ENCODE peak calls at places on chromosomes 5 and 9, in ten cellular contexts. One of them, this sample, is unnamed.

GRCh38 chr5:6495433-6496206 is 47.0 kb downstream of the UBE2QL1 start:
- DNase-seq in AG04449: no peak
- DNase-seq in type B pancreatic cell: no peak
- DNase-seq in cardiac muscle cell: no peak
- DNase-seq in PC-9: no peak
- DNase-seq in choroid plexus epithelial cell: no peak
- DNase-seq in progenitor cell of endocrine pancreas: no peak
- DNase-seq in sigmoid colon: no peak
- DNase-seq in HCT116: no peak
- DNase-seq in AG09319: no peak
- DNase-seq in this sample: no peak

GRCh38 chr9:70746760-70747159 is 332.3 kb upstream of the KLF9 start:
- DNase-seq in AG04449: no peak
- DNase-seq in HCT116: no peak
- DNase-seq in sigmoid colon: no peak
- DNase-seq in PC-9: no peak
- DNase-seq in type B pancreatic cell: no peak
- DNase-seq in cardiac muscle cell: peak; percentile 25
- DNase-seq in AG09319: no peak
- DNase-seq in progenitor cell of endocrine pancreas: no peak
- DNase-seq in choroid plexus epithelial cell: no peak
- DNase-seq in this sample: no peak

GRCh38 chr5:59042683-59043082 is 459.8 kb downstream of the RAB3C start:
- DNase-seq in HCT116: no peak
- DNase-seq in type B pancreatic cell: no peak
- DNase-seq in AG09319: no peak
- DNase-seq in sigmoid colon: peak; percentile 85
- DNase-seq in cardiac muscle cell: no peak
- DNase-seq in choroid plexus epithelial cell: peak; percentile 75
- DNase-seq in AG04449: no peak
- DNase-seq in PC-9: no peak
- DNase-seq in progenitor cell of endocrine pancreas: no peak
- DNase-seq in this sample: no peak

GRCh38 chr5:81579525-81579924 is 171.4 kb downstream of the SSBP2 start:
- DNase-seq in PC-9: no peak
- DNase-seq in sigmoid colon: no peak
- DNase-seq in type B pancreatic cell: no peak
- DNase-seq in progenitor cell of endocrine pancreas: no peak
- DNase-seq in cardiac muscle cell: peak; percentile 64
- DNase-seq in choroid plexus epithelial cell: peak; percentile 65
- DNase-seq in HCT116: no peak
- DNase-seq in AG09319: peak; percentile 18
- DNase-seq in AG04449: no peak
- DNase-seq in this sample: no peak

GRCh38 chr9:68653141-68653595 is 51.9 kb upstream of the PIP5K1B start:
- DNase-seq in AG04449: no peak
- DNase-seq in PC-9: no peak
- DNase-seq in AG09319: no peak
- DNase-seq in progenitor cell of endocrine pancreas: no peak
- DNase-seq in HCT116: no peak
- DNase-seq in cardiac muscle cell: no peak
- DNase-seq in type B pancreatic cell: no peak
- DNase-seq in sigmoid colon: no peak
- DNase-seq in choroid plexus epithelial cell: no peak
- DNase-seq in this sample: no peak

GRCh38 chr5:132224721-132225120 is 2.9 kb downstream of the P4HA2 start:
- DNase-seq in sigmoid colon: peak; percentile 77
- DNase-seq in progenitor cell of endocrine pancreas: no peak
- DNase-seq in PC-9: no peak
- DNase-seq in cardiac muscle cell: no peak
- DNase-seq in HCT116: no peak
- DNase-seq in choroid plexus epithelial cell: peak; percentile 39
- DNase-seq in AG09319: peak; percentile 31
- DNase-seq in AG04449: no peak
- DNase-seq in type B pancreatic cell: no peak
- DNase-seq in this sample: no peak

GRCh38 chr9:135439916-135440315 is 39.7 kb upstream of the PPP1R26 start:
- DNase-seq in AG09319: no peak
- DNase-seq in progenitor cell of endocrine pancreas: no peak
- DNase-seq in cardiac muscle cell: no peak
- DNase-seq in choroid plexus epithelial cell: no peak
- DNase-seq in PC-9: no peak
- DNase-seq in sigmoid colon: no peak
- DNase-seq in AG04449: no peak
- DNase-seq in HCT116: no peak
- DNase-seq in type B pancreatic cell: no peak
- DNase-seq in this sample: no peak

GRCh38 chr9:110521211-110521610 is 58.3 kb downstream of the SVEP1 start:
- DNase-seq in choroid plexus epithelial cell: no peak
- DNase-seq in progenitor cell of endocrine pancreas: no peak
- DNase-seq in sigmoid colon: no peak
- DNase-seq in AG04449: no peak
- DNase-seq in PC-9: no peak
- DNase-seq in type B pancreatic cell: no peak
- DNase-seq in AG09319: no peak
- DNase-seq in HCT116: no peak
- DNase-seq in cardiac muscle cell: no peak
- DNase-seq in this sample: no peak

GRCh38 chr9:37801287-37801850 is 772 bp downstream of the DCAF10 start:
- DNase-seq in progenitor cell of endocrine pancreas: peak; percentile 16
- DNase-seq in type B pancreatic cell: peak; percentile 73
- DNase-seq in AG09319: no peak
- DNase-seq in choroid plexus epithelial cell: peak; percentile 21
- DNase-seq in cardiac muscle cell: peak; percentile 35
- DNase-seq in HCT116: no peak
- DNase-seq in PC-9: no peak
- DNase-seq in sigmoid colon: no peak
- DNase-seq in AG04449: no peak
- DNase-seq in this sample: no peak

GRCh38 chr9:111005711-111006482 is 32.4 kb downstream of the LPAR1 start:
- DNase-seq in choroid plexus epithelial cell: no peak
- DNase-seq in AG04449: no peak
- DNase-seq in AG09319: peak; percentile 40
- DNase-seq in progenitor cell of endocrine pancreas: no peak
- DNase-seq in PC-9: no peak
- DNase-seq in HCT116: no peak
- DNase-seq in cardiac muscle cell: peak; percentile 58
- DNase-seq in sigmoid colon: no peak
- DNase-seq in type B pancreatic cell: no peak
- DNase-seq in this sample: no peak

GRCh38 chr5:140327589-140327988 is 18.8 kb downstream of the HBEGF start:
- DNase-seq in PC-9: peak; percentile 39
- DNase-seq in sigmoid colon: no peak
- DNase-seq in AG04449: no peak
- DNase-seq in cardiac muscle cell: peak; percentile 75
- DNase-seq in progenitor cell of endocrine pancreas: no peak
- DNase-seq in type B pancreatic cell: no peak
- DNase-seq in AG09319: no peak
- DNase-seq in HCT116: no peak
- DNase-seq in choroid plexus epithelial cell: peak; percentile 72
- DNase-seq in this sample: no peak

GRCh38 chr9:17627641-17628040 is 48.8 kb downstream of the SH3GL2 start:
- DNase-seq in choroid plexus epithelial cell: no peak
- DNase-seq in AG04449: no peak
- DNase-seq in progenitor cell of endocrine pancreas: no peak
- DNase-seq in HCT116: no peak
- DNase-seq in type B pancreatic cell: no peak
- DNase-seq in AG09319: no peak
- DNase-seq in cardiac muscle cell: no peak
- DNase-seq in sigmoid colon: no peak
- DNase-seq in PC-9: no peak
- DNase-seq in this sample: no peak

GRCh38 chr9:72362680-72363139 is 2.3 kb downstream of the ZFAND5 start:
- DNase-seq in AG04449: no peak
- DNase-seq in cardiac muscle cell: peak; percentile 77
- DNase-seq in PC-9: peak; percentile 58
- DNase-seq in AG09319: no peak
- DNase-seq in sigmoid colon: peak; percentile 88
- DNase-seq in progenitor cell of endocrine pancreas: no peak
- DNase-seq in choroid plexus epithelial cell: peak; percentile 95
- DNase-seq in HCT116: no peak
- DNase-seq in type B pancreatic cell: no peak
- DNase-seq in this sample: peak; percentile 54

GRCh38 chr9:72365525-72366256 is 683 bp upstream of the ZFAND5 start:
- DNase-seq in cardiac muscle cell: peak; percentile 93
- DNase-seq in PC-9: peak; percentile 64
- DNase-seq in HCT116: no peak
- DNase-seq in choroid plexus epithelial cell: peak; percentile 95
- DNase-seq in progenitor cell of endocrine pancreas: peak; percentile 48
- DNase-seq in AG04449: no peak
- DNase-seq in AG09319: peak; percentile 79
- DNase-seq in sigmoid colon: peak; percentile 97
- DNase-seq in type B pancreatic cell: peak; percentile 75
- DNase-seq in this sample: no peak

GRCh38 chr9:72363226-72363625 is 1.8 kb downstream of the ZFAND5 start:
- DNase-seq in sigmoid colon: no peak
- DNase-seq in AG09319: no peak
- DNase-seq in PC-9: no peak
- DNase-seq in HCT116: no peak
- DNase-seq in progenitor cell of endocrine pancreas: no peak
- DNase-seq in choroid plexus epithelial cell: peak; percentile 23
- DNase-seq in AG04449: no peak
- DNase-seq in cardiac muscle cell: no peak
- DNase-seq in type B pancreatic cell: no peak
- DNase-seq in this sample: no peak

GRCh38 chr9:72363908-72364678 is 915 bp downstream of the ZFAND5 start:
- DNase-seq in choroid plexus epithelial cell: peak; percentile 69
- DNase-seq in progenitor cell of endocrine pancreas: peak; percentile 19
- DNase-seq in AG09319: no peak
- DNase-seq in HCT116: no peak
- DNase-seq in AG04449: no peak
- DNase-seq in sigmoid colon: peak; percentile 85
- DNase-seq in cardiac muscle cell: peak; percentile 68
- DNase-seq in type B pancreatic cell: peak; percentile 70
- DNase-seq in PC-9: no peak
- DNase-seq in this sample: no peak

GRCh38 chr9:72364679-72365524 is at the start of gene ZFAND5:
- DNase-seq in type B pancreatic cell: peak; percentile 94
- DNase-seq in PC-9: peak; percentile 91
- DNase-seq in choroid plexus epithelial cell: peak; percentile 99
- DNase-seq in AG04449: peak; percentile 89
- DNase-seq in cardiac muscle cell: peak; percentile 99
- DNase-seq in HCT116: peak; percentile 90
- DNase-seq in AG09319: peak; percentile 98
- DNase-seq in progenitor cell of endocrine pancreas: peak; percentile 85
- DNase-seq in sigmoid colon: peak; percentile 100
- DNase-seq in this sample: peak; percentile 53
- TF ChIP-seq CTCF in type B pancreatic cell: no peak
- TF ChIP-seq CTCF in PC-9: no peak
- TF ChIP-seq CTCF in choroid plexus epithelial cell: no peak
- TF ChIP-seq CTCF in AG04449: no peak
- TF ChIP-seq CTCF in cardiac muscle cell: peak; percentile 16
- TF ChIP-seq CTCF in HCT116: no peak
- TF ChIP-seq CTCF in AG09319: no peak
- TF ChIP-seq CTCF in progenitor cell of endocrine pancreas: peak; percentile 8
- TF ChIP-seq CTCF in sigmoid colon: no peak
- TF ChIP-seq CTCF in this sample: peak; percentile 27

GRCh38 chr9:4197548-4197947 is 102.3 kb downstream of the GLIS3 start:
- DNase-seq in choroid plexus epithelial cell: no peak
- DNase-seq in AG09319: no peak
- DNase-seq in cardiac muscle cell: no peak
- DNase-seq in PC-9: no peak
- DNase-seq in sigmoid colon: no peak
- DNase-seq in HCT116: no peak
- DNase-seq in type B pancreatic cell: no peak
- DNase-seq in progenitor cell of endocrine pancreas: no peak
- DNase-seq in AG04449: no peak
- DNase-seq in this sample: no peak
- TF ChIP-seq CTCF in choroid plexus epithelial cell: peak; percentile 58
- TF ChIP-seq CTCF in AG09319: no peak
- TF ChIP-seq CTCF in cardiac muscle cell: peak; percentile 32
- TF ChIP-seq CTCF in PC-9: peak; percentile 63
- TF ChIP-seq CTCF in sigmoid colon: peak; percentile 16
- TF ChIP-seq CTCF in HCT116: peak; percentile 78
- TF ChIP-seq CTCF in type B pancreatic cell: peak; percentile 64
- TF ChIP-seq CTCF in progenitor cell of endocrine pancreas: peak; percentile 30
- TF ChIP-seq CTCF in AG04449: no peak
- TF ChIP-seq CTCF in this sample: peak; percentile 20

GRCh38 chr9:95506692-95507455 is 9.9 kb downstream of the PTCH1 start:
- DNase-seq in progenitor cell of endocrine pancreas: no peak
- DNase-seq in PC-9: no peak
- DNase-seq in AG09319: no peak
- DNase-seq in sigmoid colon: peak; percentile 77
- DNase-seq in choroid plexus epithelial cell: peak; percentile 83
- DNase-seq in AG04449: no peak
- DNase-seq in HCT116: no peak
- DNase-seq in type B pancreatic cell: peak; percentile 76
- DNase-seq in cardiac muscle cell: peak; percentile 78
- DNase-seq in this sample: no peak
- TF ChIP-seq CTCF in progenitor cell of endocrine pancreas: no peak
- TF ChIP-seq CTCF in PC-9: no peak
- TF ChIP-seq CTCF in AG09319: no peak
- TF ChIP-seq CTCF in sigmoid colon: no peak
- TF ChIP-seq CTCF in choroid plexus epithelial cell: no peak
- TF ChIP-seq CTCF in AG04449: peak; percentile 0
- TF ChIP-seq CTCF in HCT116: no peak
- TF ChIP-seq CTCF in type B pancreatic cell: no peak
- TF ChIP-seq CTCF in cardiac muscle cell: no peak
- TF ChIP-seq CTCF in this sample: no peak

GRCh38 chr5:15683332-15683731 is 183.4 kb downstream of the FBXL7 start:
- DNase-seq in AG09319: no peak
- DNase-seq in type B pancreatic cell: no peak
- DNase-seq in PC-9: no peak
- DNase-seq in progenitor cell of endocrine pancreas: no peak
- DNase-seq in AG04449: no peak
- DNase-seq in choroid plexus epithelial cell: peak; percentile 44
- DNase-seq in cardiac muscle cell: peak; percentile 78
- DNase-seq in HCT116: no peak
- DNase-seq in sigmoid colon: no peak
- DNase-seq in this sample: no peak
- TF ChIP-seq CTCF in AG09319: peak; percentile 14
- TF ChIP-seq CTCF in type B pancreatic cell: peak; percentile 57
- TF ChIP-seq CTCF in PC-9: no peak
- TF ChIP-seq CTCF in progenitor cell of endocrine pancreas: peak; percentile 27
- TF ChIP-seq CTCF in AG04449: no peak
- TF ChIP-seq CTCF in choroid plexus epithelial cell: peak; percentile 55
- TF ChIP-seq CTCF in cardiac muscle cell: peak; percentile 62
- TF ChIP-seq CTCF in HCT116: no peak
- TF ChIP-seq CTCF in sigmoid colon: no peak
- TF ChIP-seq CTCF in this sample: no peak

GRCh38 chr5:27034531-27034930 is 3.9 kb downstream of the CDH9 start:
- DNase-seq in AG04449: no peak
- DNase-seq in PC-9: no peak
- DNase-seq in cardiac muscle cell: no peak
- DNase-seq in type B pancreatic cell: no peak
- DNase-seq in AG09319: no peak
- DNase-seq in sigmoid colon: no peak
- DNase-seq in progenitor cell of endocrine pancreas: no peak
- DNase-seq in HCT116: no peak
- DNase-seq in choroid plexus epithelial cell: no peak
- DNase-seq in this sample: no peak

GRCh38 chr5:27041372-27041771 is 3.0 kb upstream of the CDH9 start:
- DNase-seq in progenitor cell of endocrine pancreas: no peak
- DNase-seq in choroid plexus epithelial cell: no peak
- DNase-seq in HCT116: no peak
- DNase-seq in type B pancreatic cell: no peak
- DNase-seq in AG04449: no peak
- DNase-seq in PC-9: peak; percentile 9
- DNase-seq in sigmoid colon: no peak
- DNase-seq in AG09319: no peak
- DNase-seq in cardiac muscle cell: no peak
- DNase-seq in this sample: no peak

GRCh38 chr5:27038476-27038875 is at the start of gene CDH9:
- DNase-seq in AG09319: no peak
- DNase-seq in cardiac muscle cell: peak; percentile 6
- DNase-seq in progenitor cell of endocrine pancreas: no peak
- DNase-seq in PC-9: peak; percentile 28
- DNase-seq in AG04449: no peak
- DNase-seq in sigmoid colon: no peak
- DNase-seq in HCT116: no peak
- DNase-seq in choroid plexus epithelial cell: peak; percentile 29
- DNase-seq in type B pancreatic cell: no peak
- DNase-seq in this sample: no peak
- TF ChIP-seq CTCF in AG09319: no peak
- TF ChIP-seq CTCF in cardiac muscle cell: peak; percentile 9
- TF ChIP-seq CTCF in progenitor cell of endocrine pancreas: no peak
- TF ChIP-seq CTCF in PC-9: no peak
- TF ChIP-seq CTCF in AG04449: no peak
- TF ChIP-seq CTCF in sigmoid colon: no peak
- TF ChIP-seq CTCF in HCT116: no peak
- TF ChIP-seq CTCF in choroid plexus epithelial cell: peak; percentile 35
- TF ChIP-seq CTCF in type B pancreatic cell: no peak
- TF ChIP-seq CTCF in this sample: peak; percentile 8

This sample was measured in Panc1.